ENCODE peak calls at places on chromosomes 7 and 10, in seven cellular contexts. One of them, this sample, is unnamed.

GRCh38 chr7:64628721-64629120 is 37.2 kb upstream of the ZNF107 start:
- DNase-seq in stimulated activated CD4-positive, alpha-beta T cell treated with anti-CD3 and anti-CD28 coated beads, Interleukin-15, amount 100 ng/mL, for 24 hours: no peak
- DNase-seq in ACHN: no peak
- DNase-seq in progenitor cell of endocrine pancreas: no peak
- DNase-seq in NCI-H1694 treated with DMSO at 0.1 percent for 48 hours: no peak
- DNase-seq in adrenal gland: no peak
- DNase-seq in CD4-positive, alpha-beta T cell: no peak
- DNase-seq in this sample: no peak

GRCh38 chr10:110918633-110919348 is at the start of gene BBIP1:
- DNase-seq in ACHN: peak
- DNase-seq in adrenal gland: no peak
- DNase-seq in progenitor cell of endocrine pancreas: peak
- DNase-seq in CD4-positive, alpha-beta T cell: no peak
- DNase-seq in stimulated activated CD4-positive, alpha-beta T cell treated with anti-CD3 and anti-CD28 coated beads, Interleukin-15, amount 100 ng/mL, for 24 hours: no peak
- DNase-seq in NCI-H1694 treated with DMSO at 0.1 percent for 48 hours: peak
- DNase-seq in this sample: no peak

GRCh38 chr10:71251319-71251718 is 38.9 kb downstream of the UNC5B start:
- DNase-seq in NCI-H1694 treated with DMSO at 0.1 percent for 48 hours: no peak
- DNase-seq in ACHN: no peak
- DNase-seq in CD4-positive, alpha-beta T cell: no peak
- DNase-seq in adrenal gland: no peak
- DNase-seq in stimulated activated CD4-positive, alpha-beta T cell treated with anti-CD3 and anti-CD28 coated beads, Interleukin-15, amount 100 ng/mL, for 24 hours: no peak
- DNase-seq in progenitor cell of endocrine pancreas: no peak
- DNase-seq in this sample: no peak

GRCh38 chr10:123318516-123318915 is 164.3 kb downstream of the BUB3 start:
- DNase-seq in NCI-H1694 treated with DMSO at 0.1 percent for 48 hours: no peak
- DNase-seq in stimulated activated CD4-positive, alpha-beta T cell treated with anti-CD3 and anti-CD28 coated beads, Interleukin-15, amount 100 ng/mL, for 24 hours: no peak
- DNase-seq in adrenal gland: no peak
- DNase-seq in ACHN: no peak
- DNase-seq in progenitor cell of endocrine pancreas: no peak
- DNase-seq in CD4-positive, alpha-beta T cell: no peak
- DNase-seq in this sample: no peak

GRCh38 chr7:107680478-107680877 is 19.9 kb downstream of the SLC26A4 start:
- DNase-seq in CD4-positive, alpha-beta T cell: no peak
- DNase-seq in NCI-H1694 treated with DMSO at 0.1 percent for 48 hours: no peak
- DNase-seq in ACHN: no peak
- DNase-seq in progenitor cell of endocrine pancreas: no peak
- DNase-seq in adrenal gland: no peak
- DNase-seq in stimulated activated CD4-positive, alpha-beta T cell treated with anti-CD3 and anti-CD28 coated beads, Interleukin-15, amount 100 ng/mL, for 24 hours: no peak
- DNase-seq in this sample: no peak

GRCh38 chr7:27097686-27098492 is 2.1 kb upstream of the HOXA1 start:
- DNase-seq in ACHN: peak
- DNase-seq in stimulated activated CD4-positive, alpha-beta T cell treated with anti-CD3 and anti-CD28 coated beads, Interleukin-15, amount 100 ng/mL, for 24 hours: no peak
- DNase-seq in adrenal gland: no peak
- DNase-seq in NCI-H1694 treated with DMSO at 0.1 percent for 48 hours: no peak
- DNase-seq in CD4-positive, alpha-beta T cell: no peak
- DNase-seq in progenitor cell of endocrine pancreas: no peak
- DNase-seq in this sample: no peak

GRCh38 chr7:16841681-16842080 is 36.9 kb upstream of the AGR2 start:
- DNase-seq in NCI-H1694 treated with DMSO at 0.1 percent for 48 hours: no peak
- DNase-seq in ACHN: no peak
- DNase-seq in progenitor cell of endocrine pancreas: no peak
- DNase-seq in adrenal gland: no peak
- DNase-seq in CD4-positive, alpha-beta T cell: no peak
- DNase-seq in stimulated activated CD4-positive, alpha-beta T cell treated with anti-CD3 and anti-CD28 coated beads, Interleukin-15, amount 100 ng/mL, for 24 hours: no peak
- DNase-seq in this sample: no peak

GRCh38 chr7:3606436-3606835 is 305.4 kb downstream of the SDK1 start:
- DNase-seq in ACHN: no peak
- DNase-seq in NCI-H1694 treated with DMSO at 0.1 percent for 48 hours: no peak
- DNase-seq in progenitor cell of endocrine pancreas: no peak
- DNase-seq in adrenal gland: no peak
- DNase-seq in CD4-positive, alpha-beta T cell: no peak
- DNase-seq in stimulated activated CD4-positive, alpha-beta T cell treated with anti-CD3 and anti-CD28 coated beads, Interleukin-15, amount 100 ng/mL, for 24 hours: no peak
- DNase-seq in this sample: no peak

GRCh38 chr7:67267914-67268313 is 271.3 kb downstream of the TYW1 start:
- DNase-seq in ACHN: no peak
- DNase-seq in NCI-H1694 treated with DMSO at 0.1 percent for 48 hours: no peak
- DNase-seq in progenitor cell of endocrine pancreas: no peak
- DNase-seq in stimulated activated CD4-positive, alpha-beta T cell treated with anti-CD3 and anti-CD28 coated beads, Interleukin-15, amount 100 ng/mL, for 24 hours: no peak
- DNase-seq in CD4-positive, alpha-beta T cell: no peak
- DNase-seq in adrenal gland: no peak
- DNase-seq in this sample: no peak

GRCh38 chr7:144659211-144659610 is 176.6 kb downstream of the TPK1 start:
- DNase-seq in ACHN: no peak
- DNase-seq in adrenal gland: no peak
- DNase-seq in stimulated activated CD4-positive, alpha-beta T cell treated with anti-CD3 and anti-CD28 coated beads, Interleukin-15, amount 100 ng/mL, for 24 hours: no peak
- DNase-seq in progenitor cell of endocrine pancreas: no peak
- DNase-seq in NCI-H1694 treated with DMSO at 0.1 percent for 48 hours: no peak
- DNase-seq in CD4-positive, alpha-beta T cell: no peak
- DNase-seq in this sample: no peak

GRCh38 chr7:115642194-115642593 is 388.4 kb downstream of the TFEC start:
- DNase-seq in stimulated activated CD4-positive, alpha-beta T cell treated with anti-CD3 and anti-CD28 coated beads, Interleukin-15, amount 100 ng/mL, for 24 hours: no peak
- DNase-seq in progenitor cell of endocrine pancreas: no peak
- DNase-seq in adrenal gland: no peak
- DNase-seq in CD4-positive, alpha-beta T cell: no peak
- DNase-seq in NCI-H1694 treated with DMSO at 0.1 percent for 48 hours: no peak
- DNase-seq in ACHN: no peak
- DNase-seq in this sample: no peak

GRCh38 chr7:124992881-124993562 is 63.4 kb upstream of the POT1 start:
- DNase-seq in NCI-H1694 treated with DMSO at 0.1 percent for 48 hours: no peak
- DNase-seq in adrenal gland: peak
- DNase-seq in progenitor cell of endocrine pancreas: no peak
- DNase-seq in ACHN: peak
- DNase-seq in stimulated activated CD4-positive, alpha-beta T cell treated with anti-CD3 and anti-CD28 coated beads, Interleukin-15, amount 100 ng/mL, for 24 hours: no peak
- DNase-seq in CD4-positive, alpha-beta T cell: no peak
- DNase-seq in this sample: no peak

GRCh38 chr10:62545667-62546066 is 171.5 kb downstream of the ZNF365 start:
- DNase-seq in CD4-positive, alpha-beta T cell: no peak
- DNase-seq in NCI-H1694 treated with DMSO at 0.1 percent for 48 hours: no peak
- DNase-seq in stimulated activated CD4-positive, alpha-beta T cell treated with anti-CD3 and anti-CD28 coated beads, Interleukin-15, amount 100 ng/mL, for 24 hours: no peak
- DNase-seq in adrenal gland: peak
- DNase-seq in progenitor cell of endocrine pancreas: no peak
- DNase-seq in ACHN: no peak
- DNase-seq in this sample: no peak

GRCh38 chr7:101733713-101734475 is 83.5 kb upstream of the CUX1 start:
- DNase-seq in progenitor cell of endocrine pancreas: no peak
- DNase-seq in ACHN: no peak
- DNase-seq in CD4-positive, alpha-beta T cell: no peak
- DNase-seq in stimulated activated CD4-positive, alpha-beta T cell treated with anti-CD3 and anti-CD28 coated beads, Interleukin-15, amount 100 ng/mL, for 24 hours: no peak
- DNase-seq in adrenal gland: peak
- DNase-seq in NCI-H1694 treated with DMSO at 0.1 percent for 48 hours: no peak
- DNase-seq in this sample: peak

GRCh38 chr7:151024435-151025056 is at the start of gene ATG9B:
- DNase-seq in NCI-H1694 treated with DMSO at 0.1 percent for 48 hours: no peak
- DNase-seq in ACHN: no peak
- DNase-seq in adrenal gland: no peak
- DNase-seq in progenitor cell of endocrine pancreas: no peak
- DNase-seq in stimulated activated CD4-positive, alpha-beta T cell treated with anti-CD3 and anti-CD28 coated beads, Interleukin-15, amount 100 ng/mL, for 24 hours: no peak
- DNase-seq in CD4-positive, alpha-beta T cell: no peak
- DNase-seq in this sample: no peak

GRCh38 chr7:1410992-1411391 is 48.3 kb downstream of the MICALL2 start:
- DNase-seq in adrenal gland: no peak
- DNase-seq in CD4-positive, alpha-beta T cell: no peak
- DNase-seq in progenitor cell of endocrine pancreas: no peak
- DNase-seq in stimulated activated CD4-positive, alpha-beta T cell treated with anti-CD3 and anti-CD28 coated beads, Interleukin-15, amount 100 ng/mL, for 24 hours: no peak
- DNase-seq in ACHN: no peak
- DNase-seq in NCI-H1694 treated with DMSO at 0.1 percent for 48 hours: no peak
- DNase-seq in this sample: no peak

This sample was measured in neural crest cell.